ENCODE peak calls at places on chromosomes 1 and 21, in eight cellular contexts. V is NB4, M is sciatic nerve, X is hepatocyte, J is frontal cortex, D is amygdala, F is foreskin keratinocyte, U is Kasumi-1. Z is an unnamed sample.

GRCh38 chr1:114448370-114448769 is 62.6 kb downstream of the TRIM33 start:
- DNase-seq in V (no peak), X (no peak), U (no peak), F (no peak), D (no peak), J (no peak), M (no peak), Z (no peak)

GRCh38 chr1:88141499-88142074 is 542.5 kb upstream of the PKN2 start:
- DNase-seq in M (no peak), X (no peak), D (no peak), V (peak), F (no peak), J (no peak), U (no peak), Z (no peak)

GRCh38 chr1:9715536-9716226 is 64.2 kb downstream of the PIK3CD start:
- DNase-seq in D (no peak), V (no peak), X (no peak), J (no peak), F (no peak), U (no peak), M (no peak), Z (no peak)

GRCh38 chr1:67750690-67751052 is 65.7 kb downstream of the GADD45A start:
- DNase-seq in F (no peak), U (no peak), J (no peak), M (no peak), D (no peak), X (no peak), V (no peak), Z (no peak)

GRCh38 chr1:201383647-201384405 is 6.3 kb upstream of the TNNT2 start:
- DNase-seq in D (no peak), F (peak), V (no peak), U (no peak), J (no peak), X (peak), M (no peak), Z (peak)

GRCh38 chr1:240356568-240356967 is 255.4 kb downstream of the GREM2 start:
- DNase-seq in V (no peak), F (no peak), U (no peak), J (no peak), D (no peak), M (no peak), X (no peak), Z (no peak)

GRCh38 chr1:14521602-14522001 is 76.9 kb upstream of the KAZN start:
- DNase-seq in M (no peak), X (no peak), J (no peak), D (no peak), V (no peak), F (no peak), U (no peak), Z (no peak)

GRCh38 chr21:38341546-38342012 is 84.8 kb downstream of the KCNJ15 start:
- DNase-seq in V (no peak), X (no peak), F (no peak), J (no peak), U (no peak), M (no peak), D (no peak), Z (no peak)

GRCh38 chr1:153790996-153791855 is 16.0 kb downstream of the SLC27A3 start:
- DNase-seq in U (peak), X (peak), F (no peak), V (peak), M (peak), D (no peak), J (no peak), Z (no peak)

GRCh38 chr1:40050863-40051262 is 10.3 kb downstream of the CAP1 start:
- DNase-seq in X (no peak), F (no peak), J (no peak), U (peak), M (no peak), V (peak), D (no peak), Z (no peak)

GRCh38 chr1:14923400-14924011 is 230.0 kb upstream of the TMEM51 start:
- DNase-seq in X (no peak), J (no peak), U (no peak), M (no peak), D (no peak), F (no peak), V (no peak), Z (no peak)

GRCh38 chr1:35001743-35002142 is 16.6 kb upstream of the TMEM35B start:
- DNase-seq in X (no peak), F (no peak), M (no peak), J (no peak), D (no peak), V (no peak), U (no peak), Z (no peak)

GRCh38 chr1:16153999-16154673 is 1.7 kb downstream of the EPHA2 start:
- DNase-seq in F (no peak), V (no peak), M (no peak), J (no peak), U (no peak), D (no peak), X (no peak), Z (no peak)

GRCh38 chr1:42922687-42923366 is 35.8 kb downstream of the SLC2A1 start:
- DNase-seq in M (no peak), X (peak), D (no peak), J (peak), V (peak), F (peak), U (peak), Z (peak)

GRCh38 chr1:163410073-163410522 is 88.3 kb downstream of the NUF2 start:
- DNase-seq in D (no peak), V (peak), F (peak), X (peak), M (no peak), J (peak), U (peak), Z (peak)

GRCh38 chr1:32266926-32267645 is 16.0 kb downstream of the LCK start:
- DNase-seq in V (no peak), F (no peak), U (no peak), X (no peak), J (no peak), D (no peak), M (no peak), Z (no peak)

GRCh38 chr1:53303175-53303574 is 24.7 kb downstream of the LRP8 start:
- DNase-seq in D (no peak), F (no peak), U (no peak), X (no peak), J (no peak), M (no peak), V (no peak), Z (no peak)

GRCh38 chr1:63592536-63593302 is 492 bp upstream of the PGM1 start:
- DNase-seq in M (no peak), U (peak), V (no peak), J (no peak), D (no peak), X (no peak), F (no peak), Z (no peak)

GRCh38 chr1:205587576-205587975 is 44.2 kb downstream of the ELK4 start:
- DNase-seq in V (no peak), F (no peak), X (no peak), M (peak), J (no peak), D (no peak), U (no peak), Z (no peak)

GRCh38 chr1:219174672-219175564 is 1.2 kb downstream of the LYPLAL1 start:
- DNase-seq in V (peak), X (peak), M (no peak), J (no peak), F (peak), U (peak), D (no peak), Z (peak)

GRCh38 chr1:101128211-101128727 is 102.7 kb upstream of the DPH5 start:
- DNase-seq in M (no peak), X (no peak), F (no peak), D (no peak), U (peak), V (peak), J (no peak), Z (no peak)

GRCh38 chr1:6594977-6595740 is 7.5 kb downstream of the KLHL21 start:
- DNase-seq in F (no peak), V (no peak), M (no peak), U (no peak), J (no peak), X (no peak), D (no peak), Z (no peak)

GRCh38 chr1:163730366-163730765 is 408.6 kb downstream of the NUF2 start:
- DNase-seq in U (no peak), V (no peak), M (no peak), X (peak), F (no peak), J (no peak), D (no peak), Z (no peak)

GRCh38 chr1:217563179-217563578 is 67.7 kb downstream of the GPATCH2 start:
- DNase-seq in J (no peak), X (no peak), U (no peak), D (no peak), M (no peak), F (no peak), V (no peak), Z (no peak)

Z was measured in RWPE1.